ENCODE peak calls at places on chromosome 15, in seven cellular contexts. One of them, this sample, is unnamed.

GRCh38 chr15:91630090-91630489 is 223.4 kb upstream of the SLCO3A1 start:
- DNase-seq in CD8-positive, alpha-beta T cell: no peak
- DNase-seq in endothelial cell of umbilical vein: no peak
- DNase-seq in CD4-positive, alpha-beta memory T cell: no peak
- DNase-seq in CD4-positive, CD25-positive, alpha-beta regulatory T cell: no peak
- DNase-seq in GM23248: no peak
- DNase-seq in heart left ventricle: no peak
- DNase-seq in this sample: no peak

GRCh38 chr15:56327721-56328502 is 37.3 kb upstream of the TEX9 start:
- DNase-seq in CD8-positive, alpha-beta T cell: no peak
- DNase-seq in endothelial cell of umbilical vein: no peak
- DNase-seq in CD4-positive, alpha-beta memory T cell: no peak
- DNase-seq in CD4-positive, CD25-positive, alpha-beta regulatory T cell: no peak
- DNase-seq in GM23248: peak; percentile 17
- DNase-seq in heart left ventricle: no peak
- DNase-seq in this sample: no peak

GRCh38 chr15:100338971-100339444 is 2.8 kb downstream of the ADAMTS17 start:
- DNase-seq in CD8-positive, alpha-beta T cell: peak; percentile 66
- DNase-seq in endothelial cell of umbilical vein: peak; percentile 24
- DNase-seq in CD4-positive, alpha-beta memory T cell: peak; percentile 73
- DNase-seq in CD4-positive, CD25-positive, alpha-beta regulatory T cell: peak; percentile 69
- DNase-seq in GM23248: peak; percentile 69
- DNase-seq in heart left ventricle: no peak
- DNase-seq in this sample: peak; percentile 87

GRCh38 chr15:95639208-95639607 is 691.3 kb upstream of the NR2F2 start:
- DNase-seq in CD8-positive, alpha-beta T cell: no peak
- DNase-seq in endothelial cell of umbilical vein: no peak
- DNase-seq in CD4-positive, alpha-beta memory T cell: no peak
- DNase-seq in CD4-positive, CD25-positive, alpha-beta regulatory T cell: no peak
- DNase-seq in GM23248: no peak
- DNase-seq in heart left ventricle: no peak
- DNase-seq in this sample: no peak

GRCh38 chr15:51751687-51752683 is 588 bp downstream of the TMOD2 start:
- DNase-seq in CD8-positive, alpha-beta T cell: peak; percentile 8
- DNase-seq in endothelial cell of umbilical vein: peak; percentile 24
- DNase-seq in CD4-positive, alpha-beta memory T cell: no peak
- DNase-seq in CD4-positive, CD25-positive, alpha-beta regulatory T cell: no peak
- DNase-seq in GM23248: peak; percentile 61
- DNase-seq in heart left ventricle: no peak
- DNase-seq in this sample: peak; percentile 50

GRCh38 chr15:60370804-60371700 is 26.7 kb downstream of the ANXA2 start:
- DNase-seq in CD8-positive, alpha-beta T cell: no peak
- DNase-seq in endothelial cell of umbilical vein: peak; percentile 99
- DNase-seq in CD4-positive, alpha-beta memory T cell: no peak
- DNase-seq in CD4-positive, CD25-positive, alpha-beta regulatory T cell: no peak
- DNase-seq in GM23248: peak; percentile 100
- DNase-seq in heart left ventricle: no peak
- DNase-seq in this sample: peak; percentile 61

GRCh38 chr15:100284701-100285100 is 57.1 kb downstream of the ADAMTS17 start:
- DNase-seq in CD8-positive, alpha-beta T cell: no peak
- DNase-seq in endothelial cell of umbilical vein: no peak
- DNase-seq in CD4-positive, alpha-beta memory T cell: no peak
- DNase-seq in CD4-positive, CD25-positive, alpha-beta regulatory T cell: no peak
- DNase-seq in GM23248: no peak
- DNase-seq in heart left ventricle: peak; percentile 83
- DNase-seq in this sample: peak; percentile 68

GRCh38 chr15:71093089-71094024 is 21.9 kb upstream of the THSD4 start:
- DNase-seq in CD8-positive, alpha-beta T cell: no peak
- DNase-seq in endothelial cell of umbilical vein: no peak
- DNase-seq in CD4-positive, alpha-beta memory T cell: no peak
- DNase-seq in CD4-positive, CD25-positive, alpha-beta regulatory T cell: no peak
- DNase-seq in GM23248: peak; percentile 85
- DNase-seq in heart left ventricle: no peak
- DNase-seq in this sample: no peak

GRCh38 chr15:97976766-97977503 is 16.4 kb downstream of the ARRDC4 start:
- DNase-seq in CD8-positive, alpha-beta T cell: no peak
- DNase-seq in endothelial cell of umbilical vein: no peak
- DNase-seq in CD4-positive, alpha-beta memory T cell: no peak
- DNase-seq in CD4-positive, CD25-positive, alpha-beta regulatory T cell: no peak
- DNase-seq in GM23248: no peak
- DNase-seq in heart left ventricle: no peak
- DNase-seq in this sample: no peak

GRCh38 chr15:35533130-35534110 is 12.5 kb downstream of the DPH6 start:
- DNase-seq in CD8-positive, alpha-beta T cell: no peak
- DNase-seq in endothelial cell of umbilical vein: no peak
- DNase-seq in CD4-positive, alpha-beta memory T cell: no peak
- DNase-seq in CD4-positive, CD25-positive, alpha-beta regulatory T cell: no peak
- DNase-seq in GM23248: peak; percentile 88
- DNase-seq in heart left ventricle: no peak
- DNase-seq in this sample: no peak

GRCh38 chr15:73081321-73081958 is 29.2 kb downstream of the NEO1 start:
- DNase-seq in CD8-positive, alpha-beta T cell: peak; percentile 14
- DNase-seq in endothelial cell of umbilical vein: peak; percentile 65
- DNase-seq in CD4-positive, alpha-beta memory T cell: no peak
- DNase-seq in CD4-positive, CD25-positive, alpha-beta regulatory T cell: peak; percentile 28
- DNase-seq in GM23248: peak; percentile 77
- DNase-seq in heart left ventricle: no peak
- DNase-seq in this sample: peak; percentile 48

GRCh38 chr15:81160312-81161214 is 26.5 kb downstream of the CFAP161 start:
- DNase-seq in CD8-positive, alpha-beta T cell: no peak
- DNase-seq in endothelial cell of umbilical vein: peak; percentile 63
- DNase-seq in CD4-positive, alpha-beta memory T cell: no peak
- DNase-seq in CD4-positive, CD25-positive, alpha-beta regulatory T cell: no peak
- DNase-seq in GM23248: peak; percentile 86
- DNase-seq in heart left ventricle: peak; percentile 76
- DNase-seq in this sample: peak; percentile 57

GRCh38 chr15:57427367-57427821 is 51.1 kb downstream of the CGNL1 start:
- DNase-seq in CD8-positive, alpha-beta T cell: no peak
- DNase-seq in endothelial cell of umbilical vein: no peak
- DNase-seq in CD4-positive, alpha-beta memory T cell: no peak
- DNase-seq in CD4-positive, CD25-positive, alpha-beta regulatory T cell: no peak
- DNase-seq in GM23248: peak; percentile 87
- DNase-seq in heart left ventricle: no peak
- DNase-seq in this sample: no peak

GRCh38 chr15:95988574-95988887 is 342.0 kb upstream of the NR2F2 start:
- DNase-seq in CD8-positive, alpha-beta T cell: no peak
- DNase-seq in endothelial cell of umbilical vein: peak; percentile 65
- DNase-seq in CD4-positive, alpha-beta memory T cell: no peak
- DNase-seq in CD4-positive, CD25-positive, alpha-beta regulatory T cell: no peak
- DNase-seq in GM23248: peak; percentile 21
- DNase-seq in heart left ventricle: no peak
- DNase-seq in this sample: no peak

GRCh38 chr15:66986951-66987350 is 78.5 kb upstream of the SMAD3 start:
- DNase-seq in CD8-positive, alpha-beta T cell: no peak
- DNase-seq in endothelial cell of umbilical vein: no peak
- DNase-seq in CD4-positive, alpha-beta memory T cell: no peak
- DNase-seq in CD4-positive, CD25-positive, alpha-beta regulatory T cell: no peak
- DNase-seq in GM23248: no peak
- DNase-seq in heart left ventricle: no peak
- DNase-seq in this sample: no peak

GRCh38 chr15:60479711-60480110 is 769 bp upstream of the ICE2 start:
- DNase-seq in CD8-positive, alpha-beta T cell: no peak
- DNase-seq in endothelial cell of umbilical vein: no peak
- DNase-seq in CD4-positive, alpha-beta memory T cell: peak; percentile 31
- DNase-seq in CD4-positive, CD25-positive, alpha-beta regulatory T cell: no peak
- DNase-seq in GM23248: peak; percentile 7
- DNase-seq in heart left ventricle: no peak
- DNase-seq in this sample: no peak

GRCh38 chr15:64532921-64533320 is 72.5 kb downstream of the ZNF609 start:
- DNase-seq in CD8-positive, alpha-beta T cell: no peak
- DNase-seq in endothelial cell of umbilical vein: no peak
- DNase-seq in CD4-positive, alpha-beta memory T cell: no peak
- DNase-seq in CD4-positive, CD25-positive, alpha-beta regulatory T cell: no peak
- DNase-seq in GM23248: no peak
- DNase-seq in heart left ventricle: no peak
- DNase-seq in this sample: no peak

GRCh38 chr15:64530472-64530871 is 70.1 kb downstream of the ZNF609 start:
- DNase-seq in CD8-positive, alpha-beta T cell: no peak
- DNase-seq in endothelial cell of umbilical vein: no peak
- DNase-seq in CD4-positive, alpha-beta memory T cell: no peak
- DNase-seq in CD4-positive, CD25-positive, alpha-beta regulatory T cell: no peak
- DNase-seq in GM23248: no peak
- DNase-seq in heart left ventricle: no peak
- DNase-seq in this sample: no peak

GRCh38 chr15:64536244-64536836 is 76.0 kb downstream of the ZNF609 start:
- DNase-seq in CD8-positive, alpha-beta T cell: no peak
- DNase-seq in endothelial cell of umbilical vein: peak; percentile 91
- DNase-seq in CD4-positive, alpha-beta memory T cell: no peak
- DNase-seq in CD4-positive, CD25-positive, alpha-beta regulatory T cell: no peak
- DNase-seq in GM23248: peak; percentile 85
- DNase-seq in heart left ventricle: no peak
- DNase-seq in this sample: no peak

GRCh38 chr15:64532515-64532914 is 72.1 kb downstream of the ZNF609 start:
- DNase-seq in CD8-positive, alpha-beta T cell: no peak
- DNase-seq in endothelial cell of umbilical vein: no peak
- DNase-seq in CD4-positive, alpha-beta memory T cell: no peak
- DNase-seq in CD4-positive, CD25-positive, alpha-beta regulatory T cell: no peak
- DNase-seq in GM23248: no peak
- DNase-seq in heart left ventricle: no peak
- DNase-seq in this sample: no peak

GRCh38 chr15:64535460-64536243 is 75.3 kb downstream of the ZNF609 start:
- DNase-seq in CD8-positive, alpha-beta T cell: no peak
- DNase-seq in endothelial cell of umbilical vein: no peak
- DNase-seq in CD4-positive, alpha-beta memory T cell: no peak
- DNase-seq in CD4-positive, CD25-positive, alpha-beta regulatory T cell: no peak
- DNase-seq in GM23248: no peak
- DNase-seq in heart left ventricle: no peak
- DNase-seq in this sample: no peak
- H3K27ac ChIP-seq in CD8-positive, alpha-beta T cell: no peak overlapping the region
- H3K27ac ChIP-seq in endothelial cell of umbilical vein: peak overlapping the region; percentile 89
- H3K27ac ChIP-seq in CD4-positive, alpha-beta memory T cell: no peak overlapping the region
- H3K27ac ChIP-seq in CD4-positive, CD25-positive, alpha-beta regulatory T cell: no peak overlapping the region
- H3K27ac ChIP-seq in GM23248: peak overlapping the region; percentile 63
- H3K27ac ChIP-seq in heart left ventricle: no peak overlapping the region
- H3K27ac ChIP-seq in this sample: no peak overlapping the region

GRCh38 chr15:75453703-75454470 is 2.4 kb upstream of the SIN3A start:
- DNase-seq in CD8-positive, alpha-beta T cell: peak; percentile 94
- DNase-seq in endothelial cell of umbilical vein: peak; percentile 100
- DNase-seq in CD4-positive, alpha-beta memory T cell: peak; percentile 99
- DNase-seq in CD4-positive, CD25-positive, alpha-beta regulatory T cell: peak; percentile 100
- DNase-seq in GM23248: peak; percentile 100
- DNase-seq in heart left ventricle: peak; percentile 98
- DNase-seq in this sample: peak; percentile 98

GRCh38 chr15:75452968-75453702 is 1.6 kb upstream of the SIN3A start:
- DNase-seq in CD8-positive, alpha-beta T cell: peak; percentile 42
- DNase-seq in endothelial cell of umbilical vein: peak; percentile 49
- DNase-seq in CD4-positive, alpha-beta memory T cell: peak; percentile 60
- DNase-seq in CD4-positive, CD25-positive, alpha-beta regulatory T cell: peak; percentile 20
- DNase-seq in GM23248: peak; percentile 58
- DNase-seq in heart left ventricle: peak; percentile 71
- DNase-seq in this sample: peak; percentile 32

GRCh38 chr15:75451674-75452363 is at the start of gene SIN3A:
- DNase-seq in CD8-positive, alpha-beta T cell: peak; percentile 99
- DNase-seq in endothelial cell of umbilical vein: peak; percentile 100
- DNase-seq in CD4-positive, alpha-beta memory T cell: peak; percentile 100
- DNase-seq in CD4-positive, CD25-positive, alpha-beta regulatory T cell: peak; percentile 99
- DNase-seq in GM23248: peak; percentile 100
- DNase-seq in heart left ventricle: peak; percentile 99
- DNase-seq in this sample: peak; percentile 100

GRCh38 chr15:75451202-75451673 is 252 bp downstream of the SIN3A start:
- DNase-seq in CD8-positive, alpha-beta T cell: no peak
- DNase-seq in endothelial cell of umbilical vein: no peak
- DNase-seq in CD4-positive, alpha-beta memory T cell: no peak
- DNase-seq in CD4-positive, CD25-positive, alpha-beta regulatory T cell: no peak
- DNase-seq in GM23248: no peak
- DNase-seq in heart left ventricle: no peak
- DNase-seq in this sample: no peak

DNA sequence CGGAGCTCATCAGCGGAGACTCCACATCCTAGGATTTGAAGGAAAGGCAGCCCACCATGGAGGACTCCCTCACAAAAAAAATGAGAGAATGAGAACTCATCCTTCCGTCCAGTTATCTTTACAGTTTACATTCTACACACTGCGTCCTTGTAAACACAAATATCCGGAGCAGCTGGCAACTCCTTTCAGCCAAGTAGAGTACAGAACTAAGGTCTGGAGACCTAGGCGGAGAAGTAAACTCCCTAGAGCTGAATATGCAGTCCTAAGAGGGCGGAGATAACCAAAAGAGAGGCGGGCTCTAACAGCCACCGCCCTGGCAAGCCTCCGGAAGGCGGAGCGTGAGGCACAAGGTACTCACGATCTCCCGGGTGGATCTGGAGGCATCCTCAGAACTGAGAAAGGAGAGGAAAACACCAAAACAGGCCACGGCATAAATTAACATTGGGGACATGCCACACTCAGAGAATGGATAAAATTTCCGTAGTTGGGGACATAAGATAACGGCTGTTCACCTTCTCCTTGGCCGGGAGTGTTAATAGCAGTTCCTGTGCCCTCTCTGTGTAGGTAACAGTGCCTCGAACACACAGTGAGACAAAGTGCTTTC is 976 bp upstream of the SIN3A start:
- DNase-seq in CD8-positive, alpha-beta T cell: peak; percentile 73
- DNase-seq in endothelial cell of umbilical vein: peak; percentile 76
- DNase-seq in CD4-positive, alpha-beta memory T cell: peak; percentile 89
- DNase-seq in CD4-positive, CD25-positive, alpha-beta regulatory T cell: peak; percentile 81
- DNase-seq in GM23248: peak; percentile 95
- DNase-seq in heart left ventricle: peak; percentile 87
- DNase-seq in this sample: peak; percentile 92
- H3K4me1 ChIP-seq in CD8-positive, alpha-beta T cell: peaks cover 30% of the 10 kb centered on the region
- H3K4me1 ChIP-seq in endothelial cell of umbilical vein: peaks cover 29% of the 10 kb centered on the region
- H3K4me1 ChIP-seq in CD4-positive, alpha-beta memory T cell: peaks cover 49% of the 10 kb centered on the region
- H3K4me1 ChIP-seq in CD4-positive, CD25-positive, alpha-beta regulatory T cell: peaks cover 54% of the 10 kb centered on the region
- H3K4me1 ChIP-seq in GM23248: peaks cover 28% of the 10 kb centered on the region
- H3K4me1 ChIP-seq in heart left ventricle: peaks cover 14% of the 10 kb centered on the region
- H3K4me1 ChIP-seq in this sample: peaks cover 23% of the 10 kb centered on the region

DNA sequence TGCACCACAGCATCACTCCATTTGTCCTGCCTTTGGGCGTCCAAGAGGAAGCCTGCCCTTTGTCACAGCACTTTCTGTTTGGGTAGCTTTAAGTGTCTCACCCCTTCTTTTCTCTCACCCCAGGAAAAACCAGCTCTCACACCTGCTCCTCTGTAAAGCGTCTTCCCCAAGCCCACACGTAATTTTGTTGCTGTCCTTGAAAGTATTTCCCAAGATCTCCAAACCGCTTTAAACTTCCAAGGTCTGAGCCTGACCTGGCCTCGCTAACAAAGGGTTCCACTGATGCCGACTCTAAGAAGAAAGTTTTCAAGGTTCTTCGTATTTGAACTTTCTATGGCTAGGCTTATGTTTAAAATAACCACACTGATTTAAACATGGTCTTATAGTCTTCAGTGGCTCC is 5.3 kb downstream of the ABHD2 start:
- DNase-seq in CD8-positive, alpha-beta T cell: no peak
- DNase-seq in endothelial cell of umbilical vein: no peak
- DNase-seq in CD4-positive, alpha-beta memory T cell: no peak
- DNase-seq in CD4-positive, CD25-positive, alpha-beta regulatory T cell: no peak
- DNase-seq in GM23248: no peak
- DNase-seq in heart left ventricle: no peak
- DNase-seq in this sample: no peak
- H3K27ac ChIP-seq in CD8-positive, alpha-beta T cell: no peak overlapping the region
- H3K27ac ChIP-seq in endothelial cell of umbilical vein: no peak overlapping the region
- H3K27ac ChIP-seq in CD4-positive, alpha-beta memory T cell: no peak overlapping the region
- H3K27ac ChIP-seq in CD4-positive, CD25-positive, alpha-beta regulatory T cell: no peak overlapping the region
- H3K27ac ChIP-seq in GM23248: no peak overlapping the region
- H3K27ac ChIP-seq in heart left ventricle: peak overlapping the region; percentile 97
- H3K27ac ChIP-seq in this sample: peak overlapping the region; percentile 66

GRCh38 chr15:38961886-38962285 is 397.3 kb upstream of the RASGRP1 start:
- DNase-seq in CD8-positive, alpha-beta T cell: no peak
- DNase-seq in endothelial cell of umbilical vein: peak; percentile 55
- DNase-seq in CD4-positive, alpha-beta memory T cell: no peak
- DNase-seq in CD4-positive, CD25-positive, alpha-beta regulatory T cell: no peak
- DNase-seq in GM23248: peak; percentile 15
- DNase-seq in heart left ventricle: no peak
- DNase-seq in this sample: no peak
- H3K4me1 ChIP-seq in CD8-positive, alpha-beta T cell: no peaks in the 10 kb centered on the region
- H3K4me1 ChIP-seq in endothelial cell of umbilical vein: peaks cover 7% of the 10 kb centered on the region
- H3K4me1 ChIP-seq in CD4-positive, alpha-beta memory T cell: no peaks in the 10 kb centered on the region
- H3K4me1 ChIP-seq in CD4-positive, CD25-positive, alpha-beta regulatory T cell: no peaks in the 10 kb centered on the region
- H3K4me1 ChIP-seq in GM23248: peaks cover 17% of the 10 kb centered on the region
- H3K4me1 ChIP-seq in heart left ventricle: no peaks in the 10 kb centered on the region
- H3K4me1 ChIP-seq in this sample: no peaks in the 10 kb centered on the region